ENCODE peak calls at places on chromosomes 2 and 18, in five cellular contexts. M is AG04450; C is stimulated activated CD4-positive, alpha-beta T cell treated with anti-CD3 and anti-CD28 coated beads, Interleukin-4, amount 100 ng/mL, for 48 hours; G is NCI-H345; R is effector CD4-positive, alpha-beta T cell. S is an unnamed sample.

GRCh38 chr2:36672199-36672598 is 24.3 kb upstream of the VIT start:
- DNase-seq in C (no peak), R (no peak), M (no peak), G (no peak), S (no peak)

GRCh38 chr18:40293311-40293710 is 1661.7 kb upstream of the PIK3C3 start:
- DNase-seq in G (no peak), R (no peak), M (no peak), C (no peak), S (no peak)

GRCh38 chr2:232286011-232286868 is 92.3 kb upstream of the ALPP start:
- DNase-seq in G (no peak), M (no peak), R (no peak), C (no peak), S (no peak)

GRCh38 chr2:190482441-190482840 is 52.1 kb downstream of the NEMP2 start:
- DNase-seq in C (no peak), G (no peak), M (no peak), R (no peak), S (no peak)

GRCh38 chr2:217740178-217740577 is 262.6 kb downstream of the TNS1 start:
- DNase-seq in G (no peak), C (no peak), M (no peak), R (no peak), S (no peak)

GRCh38 chr2:171319164-171319810 is 114.5 kb downstream of the METTL8 start:
- DNase-seq in M (no peak), C (no peak), R (peak; percentile 39), G (no peak), S (no peak)

GRCh38 chr18:11884396-11885030 is 23.6 kb downstream of the MPPE1 start:
- DNase-seq in M (no peak), G (no peak), C (no peak), R (no peak), S (no peak)

GRCh38 chr2:176692518-176692917 is 423.3 kb downstream of the MTX2 start:
- DNase-seq in G (no peak), C (no peak), M (no peak), R (no peak), S (no peak)

GRCh38 chr2:68251855-68252406 is 401 bp downstream of the PPP3R1 start:
- DNase-seq in G (peak; percentile 56), C (peak; percentile 21), M (no peak), R (peak; percentile 28), S (peak; percentile 13)

GRCh38 chr2:227834423-227834822 is 20.8 kb downstream of the CCL20 start:
- DNase-seq in R (no peak), C (no peak), G (no peak), M (no peak), S (no peak)

GRCh38 chr18:44681039-44681595 is 429 bp downstream of the SETBP1 start:
- DNase-seq in R (no peak), M (no peak), G (peak; percentile 30), C (no peak), S (no peak)

GRCh38 chr2:177989029-177989885 is 83.3 kb downstream of the PDE11A start:
- DNase-seq in M (no peak), G (no peak), R (no peak), C (no peak), S (no peak)

GRCh38 chr2:187034434-187034833 is 185.5 kb upstream of the ZSWIM2 start:
- DNase-seq in M (no peak), C (no peak), G (no peak), R (no peak), S (no peak)

GRCh38 chr2:132678498-132678897 is 8.5 kb upstream of the LYPD1 start:
- DNase-seq in R (no peak), C (no peak), M (no peak), G (no peak), S (no peak)

GRCh38 chr2:65292461-65293127 is 65.0 kb downstream of the ACTR2 start:
- DNase-seq in C (no peak), M (no peak), R (no peak), G (no peak), S (no peak)

GRCh38 chr18:75230210-75231052 is 19.8 kb downstream of the TSHZ1 start:
- DNase-seq in R (no peak), M (no peak), G (no peak), C (no peak), S (no peak)

GRCh38 chr2:102285368-102285767 is 26.0 kb upstream of the IL1RL1 start:
- DNase-seq in G (no peak), C (no peak), R (no peak), M (no peak), S (no peak)

GRCh38 chr2:55099878-55100820 is 49.9 kb upstream of the RTN4 start:
- DNase-seq in R (no peak), G (no peak), M (no peak), C (no peak), S (no peak)

GRCh38 chr2:233242231-233242917 is 9.1 kb upstream of the ATG16L1 start:
- DNase-seq in R (no peak), M (no peak), C (no peak), G (no peak), S (no peak)

GRCh38 chr2:37189452-37190153 is 1.1 kb upstream of the SULT6B1 start:
- DNase-seq in R (no peak), C (no peak), G (no peak), M (no peak), S (no peak)

GRCh38 chr2:25822190-25823117 is 55.8 kb downstream of the ASXL2 start:
- DNase-seq in C (peak; percentile 51), G (no peak), M (no peak), R (peak; percentile 60), S (peak; percentile 24)